ENCODE peak calls at places on chromosomes 12 and 14, in five cellular contexts. V, S, H, R and U are unnamed samples.

GRCh38 chr12:132259872-132260695 is 69.3 kb downstream of the GALNT9 start:
- DNase-seq in H (no peak), R (no peak), S (no peak), V (no peak), U (no peak)

GRCh38 chr12:77122236-77122635 is 56.9 kb upstream of the E2F7 start:
- DNase-seq in V (no peak), R (peak; percentile 91), H (no peak), S (no peak), U (peak; percentile 78)

GRCh38 chr12:68420225-68421008 is 88.3 kb upstream of the MDM1 start:
- DNase-seq in V (no peak), R (peak; percentile 45), S (no peak), H (no peak), U (no peak)

GRCh38 chr14:22994762-22995275 is 12.5 kb upstream of the AJUBA start:
- DNase-seq in R (peak; percentile 77), V (peak; percentile 67), S (no peak), H (no peak), U (peak; percentile 55)

GRCh38 chr14:69363055-69363454 is 35.0 kb downstream of the ERH start:
- DNase-seq in V (no peak), H (no peak), R (peak; percentile 35), S (no peak), U (no peak)

GRCh38 chr12:49800421-49801140 is 27.6 kb downstream of the NCKAP5L start:
- DNase-seq in V (peak; percentile 28), S (no peak), H (no peak), R (no peak), U (no peak)

GRCh38 chr12:113198286-113198685 is 12.8 kb downstream of the RITA1 start:
- DNase-seq in R (peak; percentile 13), V (no peak), S (no peak), H (no peak), U (no peak)

GRCh38 chr14:71588028-71588427 is 344.2 kb upstream of the RGS6 start:
- DNase-seq in S (no peak), V (no peak), R (peak; percentile 63), H (no peak), U (no peak)

GRCh38 chr14:23725980-23726746 is 90.0 kb downstream of the DHRS2 start:
- DNase-seq in H (no peak), S (no peak), V (no peak), R (no peak), U (no peak)

GRCh38 chr12:1529862-1530591 is 64.4 kb downstream of the FBXL14 start:
- DNase-seq in V (no peak), S (peak; percentile 48), R (peak; percentile 72), H (no peak), U (peak; percentile 78)

GRCh38 chr14:54754116-54754622 is 148.5 kb downstream of the GCH1 start:
- DNase-seq in V (no peak), S (no peak), R (no peak), H (no peak), U (no peak)

GRCh38 chr12:113422030-113422900 is at the start of gene SDSL:
- DNase-seq in R (peak; percentile 82), V (peak; percentile 89), S (no peak), H (peak; percentile 90), U (peak; percentile 90)

GRCh38 chr12:6854036-6854435 is 2.1 kb downstream of the USP5 start:
- DNase-seq in V (no peak), H (no peak), S (no peak), R (no peak), U (no peak)

GRCh38 chr12:27478949-27479348 is 32.4 kb downstream of the SMCO2 start:
- DNase-seq in R (no peak), H (no peak), S (no peak), V (no peak), U (no peak)
- H3K9me3 ChIP-seq in R (peaks cover 26% of the 10 kb centered on the region), H (peaks cover 3% of the 10 kb centered on the region), S (peaks cover 26% of the 10 kb centered on the region), V (peaks cover 31% of the 10 kb centered on the region), U (peaks cover 30% of the 10 kb centered on the region)

DNA sequence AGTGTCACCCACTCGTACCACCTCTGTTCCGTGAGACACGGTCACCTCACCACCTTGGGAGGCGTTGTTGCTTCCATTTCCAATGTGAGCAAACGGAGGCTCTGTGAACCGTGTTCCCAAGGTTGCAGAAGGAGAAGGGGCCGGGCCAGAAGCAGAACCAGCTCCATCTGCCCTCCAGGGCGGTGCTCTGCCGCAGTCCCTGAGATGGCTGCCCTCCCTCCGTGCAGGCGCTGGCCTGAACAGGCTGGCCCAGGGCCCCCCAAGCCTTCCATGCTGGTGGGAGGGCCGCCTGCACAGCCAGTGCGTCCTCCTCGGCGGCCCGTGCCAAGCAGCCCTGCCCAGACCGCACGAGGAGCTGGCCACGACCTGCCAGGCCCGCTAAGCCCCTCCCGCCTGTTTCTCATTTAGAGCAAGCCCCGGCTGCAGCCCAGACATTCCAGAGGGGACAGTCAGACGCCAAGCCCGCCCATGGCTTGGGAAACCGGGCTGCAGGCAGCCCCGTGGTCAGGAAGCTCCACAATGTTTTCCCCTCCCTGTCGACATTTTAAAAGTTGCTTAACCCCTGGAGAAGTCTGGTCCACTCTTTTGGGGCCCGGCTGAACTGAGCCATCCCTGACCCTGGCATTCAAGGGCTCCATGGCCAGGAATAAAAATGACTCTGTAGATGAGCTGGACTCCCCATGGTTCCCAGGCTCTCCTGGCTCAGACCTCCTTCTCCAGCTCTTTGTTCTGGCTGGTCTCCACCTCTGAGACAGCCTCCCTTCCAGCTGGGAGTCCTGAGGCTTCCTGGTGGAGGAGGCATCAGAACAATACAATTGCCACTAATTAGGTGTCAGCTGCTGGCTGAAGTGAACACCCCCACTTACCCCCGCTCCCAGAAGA is 236.0 kb downstream of the BCL11B start:
- DNase-seq in H (peak; percentile 97), R (peak; percentile 98), V (peak; percentile 84), S (peak; percentile 70), U (peak; percentile 95)
- H3K4me3 ChIP-seq in H (no peak overlapping the region), R (peak overlapping the region; percentile 32), V (no peak overlapping the region), S (peak overlapping the region; percentile 23), U (no peak overlapping the region)

GRCh38 chr12:56274299-56274698 is 7.6 kb downstream of the COQ10A start:
- DNase-seq in R (no peak), S (no peak), V (no peak), H (no peak), U (no peak)
- H3K36me3 ChIP-seq in R (peaks cover 93% of the 10 kb centered on the region), S (no peaks in the 10 kb centered on the region), V (peaks cover 91% of the 10 kb centered on the region), H (peaks cover 11% of the 10 kb centered on the region), U (peaks cover 76% of the 10 kb centered on the region)

GRCh38 chr12:34372003-34372402 is 349.7 kb downstream of the ALG10 start:
- DNase-seq in S (no peak), R (no peak), H (no peak), V (no peak), U (no peak)
- H3K9me3 ChIP-seq in S (peaks cover 100% of the 10 kb centered on the region), R (no peaks in the 10 kb centered on the region), H (peaks cover 5% of the 10 kb centered on the region), V (peaks cover 100% of the 10 kb centered on the region), U (no peaks in the 10 kb centered on the region)